ENCODE peak calls at places on chromosomes 12 and 14, in eight cellular contexts. Z is islet precursor cell, L is NCI-H1092, E is SK-MEL-5, G is amniotic stem cell, O is posterior cingulate gyrus, X is astrocyte of the spinal cord, D is ovary. H is an unnamed sample.

GRCh38 chr14:79369359-79370332 is 841.7 kb downstream of the DIO2 start:
- DNase-seq in E (peak), L (no peak), O (no peak), G (no peak), Z (peak), X (peak), D (no peak), H (no peak)

GRCh38 chr12:106301241-106301610 is 1.3 kb upstream of the TCP11L2 start:
- DNase-seq in Z (peak), O (no peak), E (peak), X (peak), D (no peak), G (no peak), L (no peak), H (no peak)

GRCh38 chr12:127582074-127582473 is 684.9 kb upstream of the TMEM132C start:
- DNase-seq in X (no peak), O (no peak), G (no peak), E (no peak), L (no peak), Z (no peak), D (no peak), H (no peak)

GRCh38 chr14:98725676-98726075 is 546.3 kb downstream of the BCL11B start:
- DNase-seq in O (no peak), Z (peak), L (no peak), G (no peak), X (no peak), E (no peak), D (no peak), H (no peak)

GRCh38 chr12:11959117-11959823 is 111.5 kb upstream of the BCL2L14 start:
- DNase-seq in O (no peak), D (no peak), X (no peak), E (no peak), G (no peak), Z (peak), L (no peak), H (no peak)

GRCh38 chr12:96371787-96372699 is 28.2 kb downstream of the CDK17 start:
- DNase-seq in L (no peak), E (no peak), O (no peak), D (no peak), Z (no peak), G (no peak), X (no peak), H (no peak)

GRCh38 chr12:98238513-98238912 is 276.9 kb upstream of the TMPO start:
- DNase-seq in G (no peak), O (no peak), Z (no peak), D (no peak), X (peak), E (no peak), L (no peak), H (no peak)

GRCh38 chr12:123853401-123854070 is 91.4 kb downstream of the DNAH10 start:
- DNase-seq in G (no peak), X (no peak), O (no peak), E (no peak), Z (no peak), D (no peak), L (no peak), H (no peak)

GRCh38 chr14:89365071-89365801 is 51.8 kb downstream of the FOXN3 start:
- DNase-seq in D (no peak), E (no peak), G (no peak), O (no peak), L (no peak), Z (no peak), X (no peak), H (no peak)

GRCh38 chr12:92210062-92210461 is 64.4 kb upstream of the BTG1 start:
- DNase-seq in E (no peak), Z (no peak), X (no peak), O (no peak), D (no peak), G (no peak), L (no peak), H (no peak)

GRCh38 chr12:91388573-91388972 is 206.0 kb upstream of the DCN start:
- DNase-seq in D (no peak), X (no peak), O (no peak), Z (no peak), E (no peak), L (no peak), G (no peak), H (no peak)

GRCh38 chr12:124778411-124778810 is 85.3 kb downstream of the SCARB1 start:
- DNase-seq in G (no peak), Z (no peak), L (no peak), E (no peak), D (no peak), X (no peak), O (no peak), H (no peak)

GRCh38 chr14:67620217-67620789 is 583 bp downstream of the ARG2 start:
- DNase-seq in G (no peak), Z (peak), L (peak), X (peak), E (no peak), D (peak), O (peak), H (peak)

GRCh38 chr14:101178184-101179072 is 274.9 kb upstream of the RTL1 start:
- DNase-seq in L (no peak), X (no peak), D (peak), O (peak), Z (peak), E (no peak), G (no peak), H (no peak)

GRCh38 chr14:95474486-95474885 is 42.0 kb downstream of the SYNE3 start:
- DNase-seq in D (no peak), Z (no peak), L (no peak), G (no peak), E (no peak), O (peak), X (no peak), H (no peak)

GRCh38 chr12:44708218-44708617 is 167.9 kb downstream of the NELL2 start:
- DNase-seq in G (no peak), X (no peak), E (no peak), O (no peak), Z (no peak), L (no peak), D (no peak), H (no peak)

GRCh38 chr12:57740656-57741412 is 2.3 kb upstream of the AGAP2 start:
- DNase-seq in D (no peak), O (peak), X (no peak), L (no peak), E (no peak), Z (no peak), G (no peak), H (peak)

GRCh38 chr14:100451264-100451663 is 128.1 kb downstream of the SLC25A47 start:
- DNase-seq in G (no peak), D (no peak), O (no peak), X (no peak), L (no peak), Z (peak), E (no peak), H (no peak)

GRCh38 chr14:104723651-104724406 is at the start of gene ADSS1:
- DNase-seq in G (no peak), Z (peak), L (no peak), O (peak), E (peak), X (no peak), D (peak), H (no peak)

GRCh38 chr14:104953097-104953496 is 25.1 kb downstream of the AHNAK2 start:
- DNase-seq in E (no peak), L (no peak), X (no peak), G (no peak), D (no peak), O (no peak), Z (no peak), H (no peak)

GRCh38 chr14:103401223-103402214 is 16.3 kb downstream of the MARK3 start:
- DNase-seq in D (no peak), X (peak), Z (peak), G (peak), E (peak), L (no peak), O (no peak), H (no peak)

GRCh38 chr12:117489671-117490070 is 128.2 kb upstream of the NOS1 start:
- DNase-seq in E (no peak), G (no peak), X (peak), O (no peak), Z (no peak), L (no peak), D (no peak), H (no peak)

GRCh38 chr12:3816266-3816665 is 56.9 kb downstream of the PARP11 start:
- DNase-seq in Z (no peak), D (no peak), L (no peak), E (no peak), G (no peak), O (no peak), X (no peak), H (no peak)

GRCh38 chr12:47777741-47778558 is 4.9 kb downstream of the SLC48A1 start:
- DNase-seq in O (peak), D (no peak), X (no peak), E (peak), Z (no peak), L (no peak), G (no peak), H (peak)

GRCh38 chr12:24931666-24932405 is 17.1 kb downstream of the BCAT1 start:
- DNase-seq in L (no peak), E (no peak), D (no peak), O (no peak), X (no peak), G (no peak), Z (no peak), H (no peak)

GRCh38 chr12:99009654-99010296 is 364.7 kb downstream of the APAF1 start:
- DNase-seq in L (no peak), D (no peak), O (no peak), X (no peak), Z (no peak), E (no peak), G (no peak), H (no peak)

GRCh38 chr12:70646850-70647249 is 9.6 kb upstream of the PTPRB start:
- DNase-seq in G (no peak), E (no peak), O (no peak), D (no peak), Z (no peak), X (peak), L (no peak), H (no peak)

GRCh38 chr14:45526715-45527549 is 273.9 kb upstream of the MIS18BP1 start:
- DNase-seq in X (no peak), Z (peak), L (peak), E (peak), G (no peak), D (no peak), O (peak), H (no peak)

GRCh38 chr12:127888948-127889347 is 378.0 kb upstream of the TMEM132C start:
- DNase-seq in D (no peak), L (no peak), G (peak), O (no peak), Z (no peak), X (no peak), E (no peak), H (no peak)

H was measured in occipital lobe.